ENCODE peak calls at places on chromosomes 12 and 14, in four cellular contexts. One of them, this sample, is unnamed. For H3K79me2, the result is how much of the 10 kb centered on the place peaks cover.

GRCh38 chr12:14716848-14717444 is 20.5 kb upstream of the GUCY2C start:
- DNase-seq in H9: peak
- DNase-seq in H1: no peak
- DNase-seq in trophoblast cell: peak
- DNase-seq in this sample: peak

GRCh38 chr12:92290016-92290685 is 144.5 kb upstream of the BTG1 start:
- DNase-seq in H9: no peak
- DNase-seq in H1: no peak
- DNase-seq in trophoblast cell: no peak
- DNase-seq in this sample: no peak

GRCh38 chr12:27822076-27822712 is 42.2 kb upstream of the MANSC4 start:
- DNase-seq in H9: no peak
- DNase-seq in H1: no peak
- DNase-seq in trophoblast cell: peak
- DNase-seq in this sample: no peak

GRCh38 chr12:110776410-110776809 is 33.7 kb upstream of the PPP1CC start:
- DNase-seq in H9: no peak
- DNase-seq in H1: no peak
- DNase-seq in trophoblast cell: no peak
- DNase-seq in this sample: no peak

GRCh38 chr12:41983394-41983793 is 161.3 kb downstream of the GXYLT1 start:
- DNase-seq in H9: no peak
- DNase-seq in H1: no peak
- DNase-seq in trophoblast cell: no peak
- DNase-seq in this sample: no peak

GRCh38 chr14:24215495-24216344 is at the start of gene MDP1:
- DNase-seq in H9: peak
- DNase-seq in H1: peak
- DNase-seq in trophoblast cell: peak
- DNase-seq in this sample: peak

GRCh38 chr14:64444984-64445845 is 20.1 kb upstream of the AKAP5 start:
- DNase-seq in H9: no peak
- DNase-seq in H1: no peak
- DNase-seq in trophoblast cell: peak
- DNase-seq in this sample: peak

GRCh38 chr12:69066420-69067373 is 133.7 kb upstream of the CPM start:
- DNase-seq in H9: peak
- DNase-seq in H1: no peak
- DNase-seq in trophoblast cell: no peak
- DNase-seq in this sample: no peak

GRCh38 chr12:103571286-103571685 is 15.8 kb upstream of the STAB2 start:
- DNase-seq in H9: peak
- DNase-seq in H1: no peak
- DNase-seq in trophoblast cell: peak
- DNase-seq in this sample: peak

GRCh38 chr14:62066304-62066703 is 304.1 kb downstream of the SNAPC1 start:
- DNase-seq in H9: no peak
- DNase-seq in H1: no peak
- DNase-seq in trophoblast cell: no peak
- DNase-seq in this sample: no peak

GRCh38 chr14:54617467-54617866 is 50.5 kb downstream of the SAMD4A start:
- DNase-seq in H9: no peak
- DNase-seq in H1: no peak
- DNase-seq in trophoblast cell: no peak
- DNase-seq in this sample: no peak

GRCh38 chr12:128817115-128818015 is 6.4 kb downstream of the SLC15A4 start:
- DNase-seq in H9: no peak
- DNase-seq in H1: no peak
- DNase-seq in trophoblast cell: no peak
- DNase-seq in this sample: peak

GRCh38 chr12:27861428-27862167 is 81.6 kb upstream of the MANSC4 start:
- DNase-seq in H9: no peak
- DNase-seq in H1: no peak
- DNase-seq in trophoblast cell: no peak
- DNase-seq in this sample: no peak

GRCh38 chr14:34858765-34859164 is 16.4 kb downstream of the BAZ1A start:
- DNase-seq in H9: no peak
- DNase-seq in H1: no peak
- DNase-seq in trophoblast cell: peak
- DNase-seq in this sample: no peak

GRCh38 chr12:125185311-125185739 is 120.1 kb downstream of the AACS start:
- DNase-seq in H9: peak
- DNase-seq in H1: no peak
- DNase-seq in trophoblast cell: no peak
- DNase-seq in this sample: peak

GRCh38 chr12:21451529-21451928 is 14.1 kb downstream of the PYROXD1 start:
- DNase-seq in H9: no peak
- DNase-seq in H1: no peak
- DNase-seq in trophoblast cell: no peak
- DNase-seq in this sample: peak

GRCh38 chr12:10965511-10965910 is 21.2 kb downstream of the TAS2R50 start:
- DNase-seq in H9: no peak
- DNase-seq in H1: no peak
- DNase-seq in trophoblast cell: no peak
- DNase-seq in this sample: no peak

GRCh38 chr14:102028733-102029132 is 58.1 kb downstream of the HSP90AA1 start:
- DNase-seq in H9: no peak
- DNase-seq in H1: no peak
- DNase-seq in trophoblast cell: peak
- DNase-seq in this sample: peak

GRCh38 chr12:108822458-108823205 is 34.8 kb downstream of the SSH1 start:
- DNase-seq in H9: no peak
- DNase-seq in H1: no peak
- DNase-seq in trophoblast cell: peak
- DNase-seq in this sample: peak

GRCh38 chr12:5565933-5566632 is 134.2 kb downstream of the NTF3 start:
- DNase-seq in H9: peak
- DNase-seq in H1: no peak
- DNase-seq in trophoblast cell: peak
- DNase-seq in this sample: no peak

GRCh38 chr14:74400328-74400727 is 25.7 kb downstream of the SYNDIG1L start:
- DNase-seq in H9: peak
- DNase-seq in H1: peak
- DNase-seq in trophoblast cell: no peak
- DNase-seq in this sample: peak

GRCh38 chr14:101120636-101121398 is 217.3 kb upstream of the RTL1 start:
- DNase-seq in H9: peak
- DNase-seq in H1: no peak
- DNase-seq in trophoblast cell: peak
- DNase-seq in this sample: no peak

DNA sequence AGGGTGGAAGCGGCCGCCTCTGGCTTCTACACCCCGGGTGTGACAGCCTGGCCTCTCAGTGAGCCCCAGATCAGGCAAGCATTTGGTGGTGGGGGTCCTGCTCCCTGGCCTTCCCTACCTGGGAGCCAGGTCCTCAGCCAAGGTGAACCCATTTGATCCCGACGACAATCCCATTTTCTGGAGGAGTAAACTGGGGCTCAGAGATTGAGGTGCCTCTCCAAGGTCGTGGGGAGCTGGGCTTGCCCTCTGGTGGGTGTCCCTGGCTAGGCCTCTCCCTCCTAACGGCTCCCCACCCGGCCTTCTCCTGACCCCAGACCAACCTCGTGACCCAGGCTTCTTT is 2.7 kb upstream of the EXOC3L4 start:
- DNase-seq in H9: no peak
- DNase-seq in H1: no peak
- DNase-seq in trophoblast cell: no peak
- DNase-seq in this sample: no peak
- H4K8ac ChIP-seq in H9: no peak
- H4K8ac ChIP-seq in H1: peak
- H4K8ac ChIP-seq in trophoblast cell: peak
- H4K8ac ChIP-seq in this sample: no peak

GRCh38 chr12:131747771-131748170 is 36.9 kb downstream of the SFSWAP start:
- DNase-seq in H9: no peak
- DNase-seq in H1: no peak
- DNase-seq in trophoblast cell: no peak
- DNase-seq in this sample: no peak
- H3K79me2 ChIP-seq in H9: under half
- H3K79me2 ChIP-seq in H1: under half
- H3K79me2 ChIP-seq in trophoblast cell: under half
- H3K79me2 ChIP-seq in this sample: under half

GRCh38 chr12:121779422-121779895 is 14.0 kb downstream of the RHOF start:
- DNase-seq in H9: no peak
- DNase-seq in H1: no peak
- DNase-seq in trophoblast cell: no peak
- DNase-seq in this sample: no peak

GRCh38 chr12:121774968-121775474 is 18.5 kb downstream of the RHOF start:
- DNase-seq in H9: no peak
- DNase-seq in H1: no peak
- DNase-seq in trophoblast cell: no peak
- DNase-seq in this sample: peak

GRCh38 chr12:121775501-121775900 is 18.0 kb downstream of the RHOF start:
- DNase-seq in H9: no peak
- DNase-seq in H1: no peak
- DNase-seq in trophoblast cell: no peak
- DNase-seq in this sample: no peak

GRCh38 chr12:121778567-121779421 is 14.7 kb downstream of the RHOF start:
- DNase-seq in H9: peak
- DNase-seq in H1: no peak
- DNase-seq in trophoblast cell: peak
- DNase-seq in this sample: no peak

GRCh38 chr12:121776190-121777098 is 17.0 kb downstream of the RHOF start:
- DNase-seq in H9: peak
- DNase-seq in H1: no peak
- DNase-seq in trophoblast cell: peak
- DNase-seq in this sample: peak
- H4K8ac ChIP-seq in H9: no peak
- H4K8ac ChIP-seq in H1: peak
- H4K8ac ChIP-seq in trophoblast cell: peak
- H4K8ac ChIP-seq in this sample: no peak

GRCh38 chr12:113164014-113164413 is 14.5 kb downstream of the CFAP73 start:
- DNase-seq in H9: no peak
- DNase-seq in H1: no peak
- DNase-seq in trophoblast cell: no peak
- DNase-seq in this sample: no peak
- H3K79me2 ChIP-seq in H9: under half
- H3K79me2 ChIP-seq in H1: under half
- H3K79me2 ChIP-seq in trophoblast cell: under half
- H3K79me2 ChIP-seq in this sample: under half

DNA sequence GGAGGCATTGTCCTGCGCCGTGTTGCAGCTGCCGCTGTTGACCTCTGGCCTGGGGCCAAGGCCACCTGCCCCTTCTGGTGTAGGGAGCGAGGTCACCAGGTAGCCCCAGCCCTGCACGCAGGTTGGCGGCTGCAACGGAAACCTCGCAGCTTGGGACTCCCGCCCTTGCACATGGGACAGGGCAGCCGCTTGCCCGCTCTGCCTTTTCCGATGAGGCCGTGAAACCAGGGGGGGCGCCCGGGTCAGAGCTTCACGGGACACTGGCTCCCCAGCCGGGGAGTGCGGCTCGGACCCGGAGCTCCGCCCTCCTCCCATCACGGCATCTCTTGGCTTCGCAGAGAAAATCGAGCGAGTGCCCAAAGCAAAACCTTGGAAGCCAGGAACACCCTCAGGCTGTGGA is 25.4 kb downstream of the DNAH10 start:
- DNase-seq in H9: no peak
- DNase-seq in H1: no peak
- DNase-seq in trophoblast cell: no peak
- DNase-seq in this sample: no peak
- H4K8ac ChIP-seq in H9: no peak
- H4K8ac ChIP-seq in H1: peak
- H4K8ac ChIP-seq in trophoblast cell: no peak
- H4K8ac ChIP-seq in this sample: no peak

GRCh38 chr12:16347391-16348298 is at the start of gene MGST1:
- DNase-seq in H9: peak
- DNase-seq in H1: peak
- DNase-seq in trophoblast cell: no peak
- DNase-seq in this sample: peak
- H3K79me2 ChIP-seq in H9: under half
- H3K79me2 ChIP-seq in H1: half or more
- H3K79me2 ChIP-seq in trophoblast cell: under half
- H3K79me2 ChIP-seq in this sample: under half

DNA sequence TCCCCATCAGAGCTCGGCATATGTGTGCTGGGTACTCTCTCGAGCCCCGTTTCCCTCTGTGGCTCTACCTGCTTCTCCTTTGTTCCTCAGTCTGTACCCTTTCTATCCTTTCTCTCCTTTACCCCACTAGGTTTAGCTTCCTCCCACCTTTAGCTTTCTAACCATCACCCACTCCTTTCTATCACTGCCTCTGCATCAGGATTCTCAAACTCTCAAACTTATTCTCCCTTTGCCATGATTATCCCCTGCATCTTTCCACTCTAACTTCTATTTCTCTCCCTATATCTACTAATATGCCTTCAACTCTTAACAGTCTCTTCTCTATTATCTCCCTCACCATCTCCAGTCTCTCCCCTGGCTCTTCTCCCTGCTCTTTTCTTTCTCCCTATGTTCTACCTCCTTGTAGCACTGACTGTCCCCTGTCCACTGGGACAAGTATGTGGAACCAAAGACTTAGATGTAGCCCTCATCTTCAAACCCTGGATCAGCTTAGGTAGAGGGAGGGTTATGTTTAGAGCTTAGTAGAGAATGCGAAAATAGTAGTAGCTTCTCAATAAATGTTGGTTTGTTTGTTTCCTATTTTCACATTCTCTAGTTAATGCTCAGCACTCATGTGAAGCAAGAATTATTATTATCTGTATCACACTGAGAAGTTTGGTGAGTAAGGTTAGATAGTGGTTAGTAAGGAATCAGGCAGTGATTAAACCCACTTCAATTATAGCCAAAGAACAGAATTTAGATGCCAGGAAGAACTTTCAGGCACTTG is 3.4 kb downstream of the GDF11 start:
- DNase-seq in H9: no peak
- DNase-seq in H1: no peak
- DNase-seq in trophoblast cell: no peak
- DNase-seq in this sample: no peak
- H4K8ac ChIP-seq in H9: no peak
- H4K8ac ChIP-seq in H1: no peak
- H4K8ac ChIP-seq in trophoblast cell: no peak
- H4K8ac ChIP-seq in this sample: no peak